ENCODE peak calls at places on chromosomes 16 and 17, in six cellular contexts. One of them, this sample, is unnamed.

GRCh38 chr17:76523084-76524037 is 14.1 kb downstream of the CYGB start:
- DNase-seq in uterus: peak
- DNase-seq in Peyer's patch: peak
- DNase-seq in tibial nerve: peak
- DNase-seq in IMR-90: peak
- DNase-seq in A549: peak
- DNase-seq in this sample: no peak

GRCh38 chr16:50320310-50320709 is 48.5 kb downstream of the BRD7 start:
- DNase-seq in IMR-90: no peak
- DNase-seq in tibial nerve: no peak
- DNase-seq in A549: no peak
- DNase-seq in uterus: no peak
- DNase-seq in Peyer's patch: no peak
- DNase-seq in this sample: no peak

GRCh38 chr16:424033-424622 is 1.3 kb upstream of the RAB11FIP3 start:
- DNase-seq in IMR-90: peak
- DNase-seq in tibial nerve: peak
- DNase-seq in A549: peak
- DNase-seq in uterus: peak
- DNase-seq in Peyer's patch: no peak
- DNase-seq in this sample: peak

GRCh38 chr16:85916141-85916890 is 17.4 kb downstream of the IRF8 start:
- DNase-seq in tibial nerve: no peak
- DNase-seq in A549: no peak
- DNase-seq in uterus: no peak
- DNase-seq in IMR-90: no peak
- DNase-seq in Peyer's patch: peak
- DNase-seq in this sample: no peak

GRCh38 chr17:10772425-10773380 is 31.2 kb downstream of the TMEM238L start:
- DNase-seq in IMR-90: peak
- DNase-seq in tibial nerve: no peak
- DNase-seq in uterus: no peak
- DNase-seq in A549: peak
- DNase-seq in Peyer's patch: peak
- DNase-seq in this sample: peak

GRCh38 chr16:10297341-10298006 is 88.4 kb upstream of the ATF7IP2 start:
- DNase-seq in A549: no peak
- DNase-seq in IMR-90: no peak
- DNase-seq in tibial nerve: peak
- DNase-seq in uterus: no peak
- DNase-seq in Peyer's patch: no peak
- DNase-seq in this sample: no peak

GRCh38 chr16:69917739-69918138 is 33.4 kb upstream of the CLEC18A start:
- DNase-seq in IMR-90: peak
- DNase-seq in A549: peak
- DNase-seq in Peyer's patch: no peak
- DNase-seq in tibial nerve: peak
- DNase-seq in uterus: peak
- DNase-seq in this sample: no peak

GRCh38 chr17:50514936-50515702 is 6.9 kb downstream of the MYCBPAP start:
- DNase-seq in uterus: no peak
- DNase-seq in tibial nerve: peak
- DNase-seq in A549: no peak
- DNase-seq in Peyer's patch: peak
- DNase-seq in IMR-90: no peak
- DNase-seq in this sample: peak

GRCh38 chr16:12539185-12539929 is 264.3 kb downstream of the CPPED1 start:
- DNase-seq in IMR-90: peak
- DNase-seq in uterus: no peak
- DNase-seq in Peyer's patch: no peak
- DNase-seq in A549: no peak
- DNase-seq in tibial nerve: no peak
- DNase-seq in this sample: no peak

GRCh38 chr16:53864819-53865491 is 161.0 kb downstream of the FTO start:
- DNase-seq in IMR-90: peak
- DNase-seq in uterus: no peak
- DNase-seq in tibial nerve: no peak
- DNase-seq in Peyer's patch: no peak
- DNase-seq in A549: peak
- DNase-seq in this sample: no peak
- TF ChIP-seq POLR2A in IMR-90: no peak
- TF ChIP-seq POLR2A in uterus: no peak
- TF ChIP-seq POLR2A in tibial nerve: no peak
- TF ChIP-seq POLR2A in Peyer's patch: no peak
- TF ChIP-seq POLR2A in A549: no peak
- TF ChIP-seq POLR2A in this sample: no peak

DNA sequence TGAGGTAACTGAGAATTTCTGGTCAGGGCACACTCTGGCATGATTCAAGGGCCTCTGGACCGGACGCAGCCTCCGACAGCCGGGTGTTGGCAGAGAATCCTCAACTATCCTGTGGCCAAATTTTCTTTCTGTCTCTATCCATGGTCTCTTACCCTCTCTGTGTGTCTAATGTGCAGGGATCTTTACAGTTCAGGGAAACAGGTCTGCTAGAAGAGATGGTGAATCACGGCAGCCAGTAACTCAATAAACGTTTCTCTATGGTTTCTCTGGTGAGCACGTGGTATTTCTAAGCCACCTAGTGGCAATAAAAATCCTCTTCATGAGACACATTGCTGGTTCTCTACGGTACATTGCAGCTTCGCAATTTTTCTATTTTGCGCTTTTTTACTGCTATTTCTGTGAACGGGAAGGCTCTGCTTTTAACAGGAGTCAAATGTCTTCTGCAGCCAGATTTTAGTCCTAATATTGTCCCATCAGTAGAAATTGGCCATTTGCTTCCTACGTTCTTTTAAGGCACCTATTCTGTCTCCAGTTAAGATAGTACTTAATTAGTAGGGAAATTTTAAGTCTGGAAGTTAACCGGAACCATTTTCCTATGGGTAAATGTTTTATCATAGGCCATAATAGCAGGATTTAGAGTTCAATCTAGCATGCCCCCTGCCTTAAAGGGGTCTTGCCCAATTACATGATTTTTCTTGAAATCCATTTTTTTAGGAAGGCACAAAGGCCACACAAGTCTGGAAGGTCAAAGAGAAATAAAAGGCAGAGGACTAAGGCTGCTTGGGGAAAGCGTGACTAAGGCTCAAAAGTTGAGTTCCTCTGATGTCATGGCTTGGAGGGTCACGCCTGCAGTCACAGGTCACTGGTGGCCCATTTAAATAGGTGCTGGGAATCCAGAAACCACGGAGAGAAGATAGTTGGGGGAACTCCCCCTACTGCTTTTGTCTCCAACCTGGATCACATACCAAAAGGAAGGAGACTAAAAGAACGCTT is 31.5 kb downstream of the QPRT start:
- DNase-seq in A549: peak
- DNase-seq in uterus: peak
- DNase-seq in Peyer's patch: no peak
- DNase-seq in IMR-90: peak
- DNase-seq in tibial nerve: peak
- DNase-seq in this sample: no peak
- TF ChIP-seq POLR2A in A549: no peak
- TF ChIP-seq POLR2A in uterus: no peak
- TF ChIP-seq POLR2A in Peyer's patch: no peak
- TF ChIP-seq POLR2A in IMR-90: no peak
- TF ChIP-seq POLR2A in tibial nerve: no peak
- TF ChIP-seq POLR2A in this sample: no peak

DNA sequence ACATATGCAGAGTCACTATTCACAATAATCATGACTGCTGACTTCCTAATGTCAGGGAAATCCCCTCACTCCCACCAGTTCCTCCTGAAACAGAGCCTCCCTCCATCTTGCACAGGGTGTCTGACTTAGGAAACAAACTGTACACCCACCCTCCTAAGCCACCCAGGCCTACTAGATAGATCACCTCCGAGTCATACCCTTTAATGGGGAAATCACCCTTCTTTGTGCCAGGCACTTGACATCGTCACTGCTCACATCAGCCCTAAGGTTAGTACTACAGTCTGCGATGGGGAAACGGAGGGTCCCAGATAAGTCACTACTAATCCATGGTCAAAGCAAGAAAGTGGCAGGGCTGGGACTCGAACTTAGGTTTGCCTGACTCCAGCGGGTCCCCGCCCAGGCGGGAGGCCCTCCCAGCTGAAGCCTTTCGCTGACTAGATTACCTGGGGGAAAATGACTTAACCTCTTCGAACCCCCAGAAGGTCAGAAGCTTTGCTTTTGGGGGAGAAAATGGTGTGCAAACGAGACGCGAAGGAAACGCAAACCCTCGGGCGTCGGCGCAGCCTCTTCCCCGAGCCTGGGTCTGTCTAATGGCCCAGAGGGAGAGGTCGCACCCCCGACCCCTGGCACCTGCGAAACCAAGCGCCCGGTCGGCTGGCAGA is 3.4 kb upstream of the MLLT6 start:
- DNase-seq in IMR-90: peak
- DNase-seq in Peyer's patch: no peak
- DNase-seq in A549: peak
- DNase-seq in uterus: no peak
- DNase-seq in tibial nerve: no peak
- DNase-seq in this sample: no peak
- TF ChIP-seq POLR2A in IMR-90: no peak
- TF ChIP-seq POLR2A in Peyer's patch: no peak
- TF ChIP-seq POLR2A in A549: no peak
- TF ChIP-seq POLR2A in uterus: no peak
- TF ChIP-seq POLR2A in tibial nerve: no peak
- TF ChIP-seq POLR2A in this sample: no peak

GRCh38 chr17:1228752-1229353 is 41.4 kb upstream of the BHLHA9 start:
- DNase-seq in uterus: no peak
- DNase-seq in A549: no peak
- DNase-seq in Peyer's patch: peak
- DNase-seq in IMR-90: no peak
- DNase-seq in tibial nerve: no peak
- DNase-seq in this sample: no peak
- TF ChIP-seq POLR2A in uterus: no peak
- TF ChIP-seq POLR2A in A549: no peak
- TF ChIP-seq POLR2A in Peyer's patch: no peak
- TF ChIP-seq POLR2A in IMR-90: no peak
- TF ChIP-seq POLR2A in tibial nerve: no peak
- TF ChIP-seq POLR2A in this sample: no peak

DNA sequence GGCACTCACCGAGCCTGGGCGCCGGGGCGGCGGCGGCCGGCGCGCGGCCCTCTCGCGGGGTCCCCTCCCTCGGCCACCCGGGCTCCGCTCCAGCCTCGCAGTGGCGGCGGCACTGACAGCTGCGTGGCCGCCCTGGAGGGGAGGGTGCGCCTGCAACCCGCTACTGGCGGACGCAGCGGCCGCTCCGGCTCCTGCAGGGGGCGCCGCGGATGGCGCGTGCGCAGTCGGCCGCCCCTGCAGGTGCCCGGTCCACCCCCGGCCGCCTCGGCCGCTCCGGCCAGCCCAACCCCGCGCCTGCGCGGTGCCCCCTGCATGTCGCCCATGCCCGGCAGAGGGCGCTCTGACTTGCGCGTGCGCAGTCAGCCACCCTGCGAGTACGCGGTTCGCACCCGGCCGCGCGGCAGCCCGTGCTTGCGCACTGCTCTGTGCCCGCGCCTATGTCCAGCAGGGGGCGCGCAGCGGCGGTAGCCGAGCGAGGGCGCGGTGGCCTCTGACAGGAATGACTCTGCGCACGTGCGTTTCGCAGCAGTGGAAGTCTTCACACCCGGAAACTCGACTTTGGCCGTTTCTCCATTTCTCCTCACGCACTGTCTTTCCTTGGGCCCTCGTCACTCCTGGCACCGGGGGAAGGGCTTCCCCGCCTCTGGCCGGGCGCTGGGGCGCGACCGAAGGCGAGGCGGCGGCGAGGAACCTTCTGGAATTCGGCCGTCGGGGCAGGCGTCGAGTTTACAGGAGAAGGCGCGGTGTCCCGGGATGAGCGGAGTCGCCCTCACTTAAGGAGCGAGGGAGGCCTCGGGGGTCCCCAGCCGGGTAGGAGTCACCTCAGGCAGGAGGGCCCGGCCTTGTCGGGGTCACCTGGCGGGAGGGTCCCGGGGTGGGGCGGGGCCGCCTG is at the start of gene ABCA3:
- DNase-seq in tibial nerve: peak
- DNase-seq in uterus: peak
- DNase-seq in IMR-90: peak
- DNase-seq in A549: peak
- DNase-seq in Peyer's patch: peak
- DNase-seq in this sample: peak
- TF ChIP-seq POLR2A in tibial nerve: no peak
- TF ChIP-seq POLR2A in uterus: peak
- TF ChIP-seq POLR2A in IMR-90: no peak
- TF ChIP-seq POLR2A in A549: peak
- TF ChIP-seq POLR2A in Peyer's patch: no peak
- TF ChIP-seq POLR2A in this sample: no peak

DNA sequence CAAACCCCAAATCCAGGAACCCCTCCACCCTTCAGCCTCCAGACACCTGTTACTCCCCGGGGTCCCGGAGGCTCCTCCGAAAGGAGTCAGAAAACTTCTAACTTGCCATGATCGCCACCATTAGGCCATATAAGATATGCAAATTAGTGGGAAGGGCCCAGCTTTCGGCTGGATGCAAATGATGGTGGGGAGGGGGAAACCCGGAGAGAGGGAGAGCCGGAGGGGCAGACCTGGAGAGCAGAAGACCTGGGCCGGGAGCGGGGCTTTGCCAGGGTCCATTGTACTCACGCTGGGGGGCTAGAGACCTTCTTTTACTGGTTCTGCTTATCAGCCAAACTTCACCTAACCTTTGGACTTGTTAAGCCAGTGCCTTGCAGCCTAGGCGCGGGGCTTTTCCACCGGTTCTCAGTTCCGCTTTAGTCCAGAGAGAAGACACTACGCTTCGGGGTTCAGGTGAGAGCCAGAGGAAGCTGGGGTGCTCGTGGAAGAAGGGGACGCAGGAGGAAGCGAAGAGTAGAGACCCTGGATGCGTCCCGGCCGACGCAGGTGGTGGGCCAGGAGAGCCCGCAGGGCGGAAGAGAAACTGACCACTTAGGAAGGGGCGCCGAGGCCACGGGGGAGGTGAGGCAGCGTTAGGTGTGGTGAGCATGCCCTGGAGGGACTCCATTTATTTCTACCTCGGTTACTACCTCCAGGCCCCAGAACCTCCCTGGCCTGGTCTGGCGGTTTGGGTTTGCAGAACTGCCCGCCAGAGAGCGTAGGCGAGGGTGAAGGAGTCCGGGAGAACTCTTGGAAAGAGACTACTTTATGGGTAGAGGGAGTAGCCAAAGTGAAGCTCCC is at the start of gene HNF1B:
- DNase-seq in tibial nerve: no peak
- DNase-seq in IMR-90: no peak
- DNase-seq in Peyer's patch: peak
- DNase-seq in uterus: no peak
- DNase-seq in A549: peak
- DNase-seq in this sample: peak
- TF ChIP-seq POLR2A in tibial nerve: no peak
- TF ChIP-seq POLR2A in IMR-90: no peak
- TF ChIP-seq POLR2A in Peyer's patch: peak
- TF ChIP-seq POLR2A in uterus: no peak
- TF ChIP-seq POLR2A in A549: peak
- TF ChIP-seq POLR2A in this sample: peak

DNA sequence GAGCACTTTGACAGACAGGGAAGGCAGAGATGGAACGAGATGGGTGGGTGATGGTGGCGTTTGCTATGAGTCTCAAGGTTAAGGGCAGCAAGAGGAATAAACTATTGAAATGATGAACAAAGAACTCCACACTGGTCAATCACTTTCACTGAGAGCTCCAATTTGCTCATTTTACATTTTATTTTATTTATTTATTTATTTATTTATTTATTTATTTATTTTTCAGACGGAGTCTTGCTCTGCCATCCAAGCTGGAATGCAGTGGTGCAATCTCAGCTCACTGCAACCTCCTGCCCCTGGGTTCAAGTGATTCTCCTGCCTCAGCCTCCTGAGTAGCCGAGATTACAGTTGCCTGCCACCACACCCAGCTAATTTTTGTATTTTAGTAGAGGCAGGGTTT is 669.1 kb downstream of the HS3ST4 start:
- DNase-seq in Peyer's patch: no peak
- DNase-seq in tibial nerve: no peak
- DNase-seq in IMR-90: no peak
- DNase-seq in uterus: no peak
- DNase-seq in A549: no peak
- DNase-seq in this sample: no peak
- TF ChIP-seq POLR2A in Peyer's patch: no peak
- TF ChIP-seq POLR2A in tibial nerve: no peak
- TF ChIP-seq POLR2A in IMR-90: no peak
- TF ChIP-seq POLR2A in uterus: no peak
- TF ChIP-seq POLR2A in A549: no peak
- TF ChIP-seq POLR2A in this sample: no peak

This sample was measured in prostate gland.